ENCODE peak calls at places on chromosomes 1 and 21, in six cellular contexts. X is K562, I is A549, W is endothelial cell of umbilical vein, F is HepG2, R is GM12878. J is an unnamed sample.

GRCh38 chr1:41500378-41500777 is 15.9 kb upstream of the EDN2 start:
- DNase-seq in X (no peak), I (peak; percentile 52), W (no peak), F (no peak), R (no peak), J (no peak)

GRCh38 chr1:163084330-163084729 is 15.2 kb downstream of the RGS4 start:
- DNase-seq in X (no peak), I (no peak), W (no peak), F (no peak), R (no peak), J (no peak)

GRCh38 chr1:174976436-174977107 is 23.2 kb upstream of the CACYBP start:
- DNase-seq in X (peak; percentile 62), I (no peak), W (no peak), F (no peak), R (no peak), J (no peak)

GRCh38 chr1:151976868-151977267 is 16.8 kb downstream of the S100A10 start:
- DNase-seq in X (no peak), I (peak; percentile 62), W (no peak), F (no peak), R (no peak), J (no peak)

GRCh38 chr1:17573518-17574041 is 34.1 kb downstream of the ARHGEF10L start:
- DNase-seq in X (no peak), I (no peak), W (no peak), F (peak; percentile 37), R (no peak), J (no peak)

GRCh38 chr1:170337413-170337994 is 191.7 kb downstream of the NTMT2 start:
- DNase-seq in X (no peak), I (no peak), W (no peak), F (no peak), R (no peak), J (no peak)

GRCh38 chr21:33828577-33828976 is 87.0 kb downstream of the ATP5PO start:
- DNase-seq in X (no peak), I (no peak), W (no peak), F (no peak), R (no peak), J (no peak)

GRCh38 chr1:206691604-206692003 is 6.9 kb downstream of the MAPKAPK2 start:
- DNase-seq in X (no peak), I (no peak), W (no peak), F (peak; percentile 59), R (no peak), J (no peak)

GRCh38 chr1:7670334-7671145 is 100.6 kb upstream of the VAMP3 start:
- DNase-seq in X (no peak), I (no peak), W (no peak), F (no peak), R (no peak), J (no peak)

DNA sequence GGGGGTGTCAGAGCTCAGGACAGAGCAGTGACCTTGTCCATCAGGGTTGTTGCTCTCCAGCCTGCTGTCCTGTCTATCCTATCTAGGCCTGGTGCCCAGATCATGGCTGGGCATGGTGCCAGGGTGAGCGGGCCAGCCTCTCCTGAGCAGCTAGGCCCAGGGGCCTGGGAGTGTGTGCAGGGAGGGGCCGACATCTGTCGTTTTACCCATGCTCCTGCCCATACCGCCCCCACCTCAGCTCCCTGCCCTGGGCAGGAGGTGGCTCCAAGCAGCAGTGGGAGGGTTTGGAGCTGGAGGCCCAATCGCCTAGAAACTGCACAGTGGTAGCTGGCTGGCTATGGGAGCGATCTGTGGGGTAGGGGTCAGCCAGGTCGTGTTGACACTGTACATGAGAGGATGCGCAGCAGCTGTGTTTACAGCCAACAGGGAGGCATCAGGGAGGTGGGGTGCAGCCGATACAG is 6.5 kb downstream of the INSRR start:
- DNase-seq in X (no peak), I (peak; percentile 27), W (no peak), F (peak; percentile 48), R (no peak), J (no peak)
- H3K4me3 ChIP-seq in X (no peak overlapping the region), I (no peak overlapping the region), W (no peak overlapping the region), F (no peak overlapping the region), R (no peak overlapping the region), J (no peak overlapping the region)

DNA sequence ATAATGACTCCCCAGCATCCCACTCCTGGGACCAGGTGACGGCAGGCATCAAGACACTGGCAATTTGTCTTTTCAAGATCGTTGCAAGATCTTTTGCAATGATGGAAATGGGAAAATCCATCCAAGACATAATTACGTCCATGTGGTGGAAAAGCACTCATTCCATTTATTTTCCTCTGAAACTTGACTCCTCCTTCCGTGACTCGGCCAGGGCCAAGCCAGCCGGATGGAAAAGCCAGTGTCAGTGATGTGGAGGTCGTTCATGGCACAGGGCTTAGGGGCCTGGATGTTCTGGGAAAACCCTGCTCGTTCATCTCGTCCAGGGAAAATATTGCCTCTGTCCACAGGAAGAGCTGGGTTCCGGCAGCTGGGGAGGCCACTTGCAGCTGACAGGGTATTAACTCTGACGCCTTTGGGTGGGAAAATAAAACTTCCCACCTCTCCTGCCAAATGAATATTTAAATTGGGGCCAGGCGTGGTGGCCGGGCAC is 46.2 kb downstream of the C1orf198 start:
- DNase-seq in X (no peak), I (no peak), W (peak; percentile 59), F (no peak), R (no peak), J (no peak)
- TF ChIP-seq MYC in X (no peak), I (no peak), W (no peak), F (no peak), R (no peak), J (no peak)

GRCh38 chr1:34083974-34084373 is 81.1 kb downstream of the CSMD2 start:
- DNase-seq in X (no peak), I (no peak), W (no peak), F (no peak), R (no peak), J (no peak)
- H3K4me3 ChIP-seq in X (no peak overlapping the region), I (no peak overlapping the region), W (no peak overlapping the region), F (no peak overlapping the region), R (no peak overlapping the region), J (no peak overlapping the region)

GRCh38 chr1:157505481-157506272 is 46.6 kb downstream of the FCRL5 start:
- DNase-seq in X (peak; percentile 63), I (peak; percentile 67), W (peak; percentile 60), F (peak; percentile 57), R (peak; percentile 59), J (peak; percentile 67)
- TF ChIP-seq MYC in X (no peak), I (no peak), W (no peak), F (no peak), R (no peak), J (peak; percentile 11)

GRCh38 chr1:11198257-11198656 is 9.1 kb downstream of the ANGPTL7 start:
- DNase-seq in X (no peak), I (no peak), W (no peak), F (no peak), R (no peak), J (no peak)

GRCh38 chr1:11196945-11197344 is 7.8 kb downstream of the ANGPTL7 start:
- DNase-seq in X (no peak), I (no peak), W (peak; percentile 33), F (no peak), R (no peak), J (no peak)

GRCh38 chr1:11194407-11195176 is 5.4 kb downstream of the ANGPTL7 start:
- DNase-seq in X (no peak), I (no peak), W (no peak), F (no peak), R (no peak), J (peak; percentile 14)

GRCh38 chr1:11197359-11197758 is 8.2 kb downstream of the ANGPTL7 start:
- DNase-seq in X (no peak), I (no peak), W (no peak), F (no peak), R (no peak), J (no peak)

DNA sequence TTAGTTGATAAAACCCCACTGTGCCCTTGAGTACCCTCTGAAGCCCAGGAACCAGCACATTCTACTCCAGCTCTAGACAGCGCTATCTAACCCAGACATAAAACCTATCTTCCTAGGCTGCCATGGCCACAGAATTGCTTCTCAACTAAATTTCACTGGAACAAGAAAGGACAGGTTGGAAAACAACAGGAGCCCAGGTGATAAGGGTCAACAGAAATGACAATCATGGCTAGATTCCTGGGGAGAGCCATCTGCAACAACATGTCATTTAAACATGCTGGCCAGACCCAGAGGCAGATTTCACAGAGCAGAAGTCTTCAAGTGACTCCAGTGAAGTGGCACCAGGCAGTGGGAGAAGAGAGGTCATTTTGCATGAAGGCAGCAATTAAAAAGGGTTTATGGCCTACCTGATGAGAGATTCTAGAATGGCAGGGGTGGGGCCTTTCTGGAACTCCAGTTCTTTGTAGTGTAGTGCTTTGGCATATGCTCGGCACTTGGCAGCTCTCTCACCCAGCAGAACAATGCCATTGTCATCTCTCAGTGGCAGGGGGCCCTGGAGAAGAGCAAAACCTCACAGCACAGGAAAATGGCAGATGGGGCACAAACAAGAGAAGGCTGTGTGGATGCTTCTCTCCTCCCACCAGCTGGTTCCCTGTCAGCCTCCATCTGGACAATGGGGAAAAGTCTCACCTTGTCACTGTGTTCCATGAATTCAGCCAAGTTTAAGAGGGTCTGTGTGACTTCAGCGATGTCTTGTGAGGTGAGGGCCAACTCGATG is 9.9 kb downstream of the ANGPTL7 start:
- DNase-seq in X (no peak), I (no peak), W (no peak), F (no peak), R (no peak), J (no peak)
- H3K4me3 ChIP-seq in X (no peak overlapping the region), I (no peak overlapping the region), W (no peak overlapping the region), F (no peak overlapping the region), R (no peak overlapping the region), J (no peak overlapping the region)

DNA sequence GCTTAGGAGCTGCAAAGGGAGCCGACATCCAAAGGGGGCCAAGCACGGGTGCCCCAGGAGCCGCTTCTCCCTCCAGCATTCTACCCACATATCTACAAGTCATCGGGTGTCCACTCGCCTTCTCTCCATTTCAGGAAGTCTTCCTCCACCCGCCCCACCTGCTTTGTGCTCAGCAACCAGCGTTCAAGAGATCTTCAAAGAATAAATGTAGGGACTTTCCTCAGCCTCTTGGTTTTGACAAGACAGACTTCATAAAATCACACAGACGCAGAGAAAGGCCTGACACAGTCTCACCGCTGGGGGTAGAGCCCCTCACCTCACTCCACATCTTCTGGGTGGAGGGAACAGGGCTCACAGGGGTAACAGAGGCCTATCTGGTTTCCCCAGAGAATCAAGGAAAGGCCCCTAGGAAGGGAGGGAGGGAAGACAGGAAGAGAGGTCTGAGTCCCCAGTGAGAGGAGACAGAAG is 49.5 kb downstream of the SSBP3 start:
- DNase-seq in X (no peak), I (no peak), W (no peak), F (no peak), R (peak; percentile 33), J (no peak)
- TF ChIP-seq MYC in X (no peak), I (no peak), W (no peak), F (no peak), R (no peak), J (no peak)

GRCh38 chr1:31764307-31765040 is at the start of gene ADGRB2:
- DNase-seq in X (peak; percentile 74), I (peak; percentile 35), W (peak; percentile 19), F (no peak), R (no peak), J (peak; percentile 34)
- H3K4me3 ChIP-seq in X (peak within 1 kb of the TSS; percentile 36), I (peak within 1 kb of the TSS; percentile 67), W (peak within 1 kb of the TSS; percentile 42), F (peak within 1 kb of the TSS; percentile 42), R (peak within 1 kb of the TSS; percentile 32), J (no peak within 1 kb of the TSS)